ENCODE peak calls at places on chromosomes 4 and X, in five cellular contexts. K is HFFc6, J is Peyer's patch, X is bronchial epithelial cell, G is colonic mucosa. N is an unnamed sample.
A peak's percentile ranks its signal among the peaks of the same experiment; 100 is the strongest.

GRCh38 chr4:149788286-149788685 is 27.4 kb downstream of the IQCM start:
- DNase-seq in K (no peak), J (no peak), X (no peak), G (no peak), N (no peak)

GRCh38 chrX:122245175-122245574 is 938.9 kb upstream of the GRIA3 start:
- DNase-seq in K (no peak), J (no peak), X (peak; percentile 3), G (no peak), N (no peak)

GRCh38 chr4:106238819-106239420 is 77.1 kb downstream of the TBCK start:
- DNase-seq in K (peak; percentile 37), J (no peak), X (peak; percentile 59), G (peak; percentile 18), N (no peak)

GRCh38 chr4:16019666-16020065 is 56.7 kb upstream of the FGFBP2 start:
- DNase-seq in K (no peak), J (no peak), X (no peak), G (no peak), N (no peak)

GRCh38 chr4:1177274-1178141 is 5.1 kb upstream of the SPON2 start:
- DNase-seq in K (no peak), J (no peak), X (peak; percentile 47), G (peak; percentile 54), N (no peak)

GRCh38 chr4:150664935-150665334 is 83.0 kb downstream of the MAB21L2 start:
- DNase-seq in K (no peak), J (no peak), X (peak; percentile 98), G (no peak), N (no peak)

GRCh38 chrX:136192839-136193414 is 45.6 kb downstream of the FHL1 start:
- DNase-seq in K (peak; percentile 62), J (no peak), X (no peak), G (no peak), N (no peak)

GRCh38 chr4:46386570-46386969 is 3.4 kb downstream of the GABRA2 start:
- DNase-seq in K (no peak), J (peak; percentile 46), X (no peak), G (no peak), N (no peak)

GRCh38 chr4:133151681-133152329 is 2.7 kb downstream of the PCDH10 start:
- DNase-seq in K (peak; percentile 32), J (no peak), X (no peak), G (no peak), N (no peak)

N was measured in tibial artery.